ENCODE peak calls at places on chromosomes 4 and X, in eight cellular contexts. F, T, N, K, M, W, G and I are unnamed samples.

GRCh38 chr4:185550933-185551332 is 15.6 kb upstream of the PDLIM3 start:
- DNase-seq in M (no peak), N (no peak), K (no peak), T (no peak), G (no peak), W (no peak), F (no peak), I (no peak)

GRCh38 chrX:129831486-129831885 is 12.2 kb downstream of the ZDHHC9 start:
- DNase-seq in F (no peak), K (no peak), N (no peak), W (no peak), T (no peak), M (no peak), G (no peak), I (peak)

GRCh38 chr4:18934197-18934596 is 912.6 kb upstream of the LCORL start:
- DNase-seq in N (no peak), T (no peak), G (peak), W (no peak), F (no peak), K (no peak), M (no peak), I (no peak)

GRCh38 chr4:153573881-153574807 is 108.0 kb downstream of the TMEM131L start:
- DNase-seq in W (peak), T (peak), G (peak), K (no peak), F (no peak), N (peak), M (peak), I (peak)

GRCh38 chr4:21134994-21135393 is 434.7 kb downstream of the PACRGL start:
- DNase-seq in T (peak), G (peak), K (no peak), W (no peak), F (no peak), M (no peak), N (no peak), I (no peak)

GRCh38 chr4:16582526-16582925 is 315.9 kb downstream of the LDB2 start:
- DNase-seq in W (no peak), K (no peak), M (no peak), F (no peak), N (no peak), T (no peak), G (peak), I (no peak)

GRCh38 chrX:39492495-39493162 is 605.1 kb downstream of the BCOR start:
- DNase-seq in N (no peak), G (peak), K (no peak), M (no peak), T (no peak), W (no peak), F (no peak), I (peak)

GRCh38 chr4:68490826-68491457 is 43.7 kb downstream of the TMPRSS11E start:
- DNase-seq in K (no peak), F (no peak), G (no peak), M (no peak), N (no peak), W (no peak), T (peak), I (no peak)

GRCh38 chr4:48432017-48432416 is 51.1 kb upstream of the SLC10A4 start:
- DNase-seq in K (no peak), T (no peak), W (no peak), N (no peak), M (no peak), G (no peak), F (no peak), I (no peak)

GRCh38 chr4:122758033-122758432 is 25.5 kb downstream of the BBS12 start:
- DNase-seq in N (peak), T (peak), G (peak), K (no peak), W (no peak), F (no peak), M (no peak), I (no peak)

GRCh38 chr4:122762520-122762919 is 30.0 kb downstream of the BBS12 start:
- DNase-seq in G (no peak), T (no peak), N (no peak), M (no peak), K (no peak), F (no peak), W (no peak), I (no peak)

GRCh38 chr4:122755675-122756074 is 23.2 kb downstream of the BBS12 start:
- DNase-seq in K (no peak), G (no peak), M (no peak), N (no peak), T (no peak), F (no peak), W (no peak), I (no peak)

GRCh38 chr4:122762966-122763716 is 30.6 kb downstream of the BBS12 start:
- DNase-seq in M (no peak), G (no peak), K (no peak), W (no peak), N (no peak), T (no peak), F (no peak), I (no peak)

DNA sequence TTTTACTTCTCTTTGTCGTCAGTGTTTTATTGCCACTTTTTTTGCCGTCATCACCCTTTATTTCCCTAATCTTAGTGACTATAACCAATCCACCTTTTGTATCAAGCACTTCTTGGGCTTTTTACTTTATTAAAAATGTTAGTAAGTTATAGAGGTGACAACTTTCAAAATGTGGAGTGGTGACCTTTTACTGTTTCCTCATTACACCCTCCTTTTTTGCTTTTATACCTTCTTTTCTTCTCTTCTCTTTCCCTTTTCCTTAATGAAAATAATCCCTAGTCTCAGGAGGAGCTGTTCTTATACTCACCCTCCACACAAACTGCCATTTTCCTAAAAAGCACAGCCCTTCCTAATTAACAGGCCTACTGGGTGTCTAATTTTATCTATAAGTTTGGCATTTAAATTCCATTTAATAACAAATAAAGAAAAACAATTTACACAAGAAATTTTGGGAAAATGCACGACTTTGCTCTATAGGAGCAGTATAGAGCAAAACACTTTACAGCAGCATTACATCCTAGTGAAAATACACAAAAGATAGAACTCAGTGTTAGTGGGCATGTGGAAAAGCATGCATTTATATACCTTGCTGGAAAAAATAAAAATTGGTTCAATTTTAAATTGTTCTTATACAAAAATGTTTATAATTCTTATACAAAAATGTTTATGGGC is 27.3 kb downstream of the BBS12 start:
- DNase-seq in W (no peak), T (peak), F (no peak), G (no peak), K (no peak), N (peak), M (no peak), I (no peak)
- TF ChIP-seq CTCF in W (no peak), T (peak), F (no peak), G (no peak), K (peak), N (peak), M (no peak), I (no peak)

DNA sequence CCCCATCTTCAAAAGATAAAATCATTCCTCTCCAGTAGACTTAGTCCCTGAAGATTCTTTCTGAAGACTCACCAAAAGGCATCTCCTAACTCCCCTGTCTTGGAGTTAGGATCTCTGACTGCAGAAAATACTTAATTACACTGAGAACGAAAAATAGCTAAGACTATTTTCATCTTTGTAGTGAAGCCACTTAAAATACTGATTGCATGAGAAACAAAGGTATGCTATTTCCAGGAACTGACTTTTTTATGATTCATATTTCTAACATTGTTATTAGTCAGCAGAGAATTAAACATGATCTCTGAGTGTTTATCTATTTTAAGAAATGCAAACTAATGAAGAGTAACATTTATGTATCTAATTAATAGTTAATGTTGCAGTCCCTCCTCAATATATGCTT is 71.8 kb upstream of the NR3C2 start:
- DNase-seq in W (no peak), K (no peak), M (no peak), F (no peak), G (no peak), N (peak), T (no peak), I (no peak)
- TF ChIP-seq CTCF in W (no peak), K (no peak), M (no peak), F (no peak), G (no peak), N (no peak), T (no peak), I (no peak)

GRCh38 chr4:4985036-4985435 is 34.2 kb downstream of the CYTL1 start:
- DNase-seq in K (no peak), T (no peak), G (no peak), M (no peak), W (no peak), N (no peak), F (no peak), I (no peak)

GRCh38 chr4:4987656-4988055 is 31.6 kb downstream of the CYTL1 start:
- DNase-seq in N (no peak), M (no peak), G (no peak), K (no peak), W (no peak), T (no peak), F (no peak), I (no peak)

GRCh38 chr4:4986856-4987255 is 32.4 kb downstream of the CYTL1 start:
- DNase-seq in M (no peak), N (no peak), F (no peak), K (no peak), T (no peak), W (no peak), G (no peak), I (no peak)

GRCh38 chr4:4984186-4984585 is 35.1 kb downstream of the CYTL1 start:
- DNase-seq in N (no peak), K (no peak), T (no peak), W (no peak), M (no peak), F (no peak), G (no peak), I (no peak)

DNA sequence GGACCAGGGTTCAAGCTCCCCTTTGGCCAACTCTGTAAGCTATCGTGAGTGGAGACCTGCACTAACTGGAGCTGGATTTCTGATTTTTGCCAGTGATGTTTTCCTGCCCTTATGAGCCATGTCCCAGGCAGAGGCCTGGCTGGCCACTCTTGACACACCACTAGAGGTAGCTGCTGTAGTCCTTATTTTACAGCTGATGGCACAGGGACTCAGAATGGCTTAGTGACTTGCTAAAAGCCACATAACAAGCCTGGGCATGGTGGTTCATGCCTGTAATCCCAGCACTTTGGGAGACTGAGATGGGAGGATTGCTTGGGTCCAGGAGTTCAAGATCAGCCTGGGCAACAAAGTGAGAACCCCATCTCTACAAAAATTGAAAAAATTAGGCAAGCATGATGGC is 33.4 kb downstream of the CYTL1 start:
- DNase-seq in T (no peak), M (no peak), F (no peak), K (no peak), W (no peak), G (peak), N (no peak), I (no peak)
- TF ChIP-seq CTCF in T (peak), M (no peak), F (no peak), K (no peak), W (no peak), G (peak), N (peak), I (no peak)

GRCh38 chr4:102420563-102421221 is 75.4 kb upstream of the SLC39A8 start:
- DNase-seq in M (no peak), G (peak), N (peak), T (no peak), F (no peak), K (no peak), W (no peak), I (no peak)
- TF ChIP-seq CTCF in M (no peak), G (no peak), N (peak), T (no peak), F (no peak), K (no peak), W (peak), I (no peak)

GRCh38 chr4:22515145-22515887 is 550 bp downstream of the ADGRA3 start:
- DNase-seq in N (peak), T (peak), F (peak), W (peak), K (peak), G (peak), M (peak), I (peak)
- TF ChIP-seq CTCF in N (no peak), T (no peak), F (no peak), W (peak), K (peak), G (no peak), M (no peak), I (peak)

GRCh38 chr4:60201052-60201673 is 999.0 kb upstream of the ADGRL3 start:
- DNase-seq in F (peak), W (no peak), T (peak), K (peak), G (peak), N (peak), M (no peak), I (peak)
- TF ChIP-seq CTCF in F (peak), W (peak), T (peak), K (peak), G (peak), N (peak), M (peak), I (peak)